ENCODE peak calls at places on chromosomes 11 and 22, in seven cellular contexts. X, A, S, T, G, Q and H are unnamed samples.

GRCh38 chr11:6531267-6531752 is 34.2 kb downstream of the DNHD1 start:
- DNase-seq in X (no peak), A (no peak), G (no peak), T (peak), S (peak), Q (peak), H (no peak)

GRCh38 chr11:46293066-46293465 is 15.6 kb downstream of the CREB3L1 start:
- DNase-seq in A (no peak), T (no peak), G (no peak), S (no peak), X (no peak), Q (no peak), H (no peak)

GRCh38 chr11:2928605-2929510 is at the start of gene PHLDA2:
- DNase-seq in S (peak), A (no peak), T (peak), Q (no peak), G (no peak), X (peak), H (peak)

GRCh38 chr22:19398680-19399079 is 32.9 kb downstream of the HIRA start:
- DNase-seq in S (no peak), T (no peak), Q (no peak), G (no peak), A (no peak), X (no peak), H (no peak)

GRCh38 chr22:50326959-50327710 is at the start of gene DENND6B:
- DNase-seq in X (peak), S (peak), A (peak), Q (peak), G (no peak), T (peak), H (peak)

GRCh38 chr22:46056169-46057041 is 79.4 kb upstream of the WNT7B start:
- DNase-seq in X (peak), G (no peak), A (peak), Q (no peak), T (no peak), S (no peak), H (peak)

GRCh38 chr11:14449302-14449714 is 50.3 kb downstream of the COPB1 start:
- DNase-seq in A (no peak), Q (no peak), X (no peak), T (no peak), G (no peak), S (peak), H (no peak)

GRCh38 chr11:67409261-67409666 is 5.4 kb downstream of the TBC1D10C start:
- DNase-seq in A (no peak), G (no peak), X (no peak), Q (no peak), T (no peak), S (no peak), H (no peak)

GRCh38 chr11:48051217-48051848 is 71.0 kb downstream of the PTPRJ start:
- DNase-seq in A (no peak), G (no peak), T (no peak), Q (no peak), S (no peak), X (no peak), H (no peak)

GRCh38 chr11:62400760-62401159 is 18.1 kb upstream of the SCGB1A1 start:
- DNase-seq in S (peak), Q (peak), T (peak), G (peak), X (peak), A (peak), H (peak)

GRCh38 chr22:47043835-47044721 is 281.6 kb downstream of the TBC1D22A start:
- DNase-seq in Q (no peak), G (no peak), T (no peak), S (no peak), X (peak), A (no peak), H (peak)

GRCh38 chr11:70743941-70744351 is 345.6 kb downstream of the CTTN start:
- DNase-seq in T (no peak), S (no peak), Q (no peak), A (no peak), G (no peak), X (no peak), H (no peak)

GRCh38 chr11:26730711-26731460 is 9.0 kb upstream of the SLC5A12 start:
- DNase-seq in T (no peak), S (peak), Q (no peak), A (no peak), X (no peak), G (no peak), H (no peak)

GRCh38 chr11:95577716-95578460 is 211.7 kb downstream of the FAM76B start:
- DNase-seq in S (peak), Q (no peak), T (no peak), G (no peak), A (no peak), X (no peak), H (no peak)

GRCh38 chr11:43833657-43834073 is 47.0 kb upstream of the ALKBH3 start:
- DNase-seq in A (no peak), Q (no peak), T (no peak), X (no peak), G (no peak), S (peak), H (no peak)

GRCh38 chr11:19866037-19866436 is 153.4 kb downstream of the NAV2 start:
- DNase-seq in A (no peak), Q (no peak), S (no peak), T (no peak), X (no peak), G (no peak), H (no peak)

GRCh38 chr11:15965562-15966250 is 390.6 kb downstream of the SOX6 start:
- DNase-seq in S (no peak), G (no peak), Q (no peak), A (no peak), X (no peak), T (no peak), H (no peak)

GRCh38 chr11:117704416-117705150 is 92.4 kb downstream of the DSCAML1 start:
- DNase-seq in S (no peak), Q (no peak), G (no peak), X (no peak), T (no peak), A (no peak), H (no peak)

GRCh38 chr11:45622861-45623260 is 42.6 kb downstream of the CHST1 start:
- DNase-seq in G (no peak), A (no peak), S (no peak), T (no peak), X (no peak), Q (no peak), H (no peak)

GRCh38 chr22:30325724-30326703 is 727 bp downstream of the TBC1D10A start:
- DNase-seq in A (no peak), G (no peak), X (peak), T (peak), Q (no peak), S (no peak), H (peak)

GRCh38 chr11:130671801-130672700 is 223.6 kb downstream of the ADAMTS15 start:
- DNase-seq in X (peak), A (no peak), S (peak), T (peak), G (peak), Q (peak), H (peak)

GRCh38 chr11:94655291-94655690 is 88.1 kb downstream of the PIWIL4 start:
- DNase-seq in T (no peak), Q (no peak), X (no peak), G (no peak), S (no peak), A (no peak), H (no peak)

GRCh38 chr11:14418801-14419417 is 59.9 kb upstream of the RRAS2 start:
- DNase-seq in G (no peak), X (no peak), A (no peak), S (no peak), T (no peak), Q (no peak), H (no peak)

GRCh38 chr11:95849087-95849825 is 59.0 kb downstream of the CEP57 start:
- DNase-seq in A (peak), S (peak), X (peak), T (peak), G (no peak), Q (peak), H (peak)

GRCh38 chr11:47941907-47942558 is 38.3 kb upstream of the PTPRJ start:
- DNase-seq in X (no peak), Q (no peak), G (no peak), S (no peak), T (no peak), A (no peak), H (no peak)

GRCh38 chr11:69646493-69647201 is 5.7 kb downstream of the CCND1 start:
- DNase-seq in Q (no peak), G (no peak), T (no peak), S (no peak), A (peak), X (no peak), H (no peak)

GRCh38 chr11:2955896-2956476 is 26.8 kb upstream of the PHLDA2 start:
- DNase-seq in S (no peak), Q (no peak), T (no peak), G (no peak), A (no peak), X (no peak), H (no peak)

DNA sequence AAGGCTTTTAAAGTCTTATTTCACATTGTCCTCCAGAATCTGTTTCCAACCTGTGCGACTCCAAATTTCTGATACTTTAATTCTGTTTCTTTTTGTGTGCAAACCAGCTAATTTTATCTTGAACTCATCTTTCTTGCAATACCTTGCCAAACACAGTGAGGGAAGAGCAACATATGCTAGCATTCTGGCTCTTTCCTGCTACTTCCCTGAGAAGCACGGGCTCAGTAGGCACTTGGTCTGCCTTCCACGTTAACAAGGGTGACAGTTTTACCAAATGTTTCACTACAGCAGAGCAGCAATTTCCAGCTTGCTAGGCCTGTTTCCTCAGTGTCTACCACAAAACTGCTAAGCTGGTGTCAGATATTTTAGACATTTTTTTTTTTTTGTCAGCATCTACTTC is 405.8 kb downstream of the NTM start:
- DNase-seq in X (no peak), T (no peak), G (no peak), S (no peak), Q (no peak), A (no peak), H (no peak)
- TF ChIP-seq CTCF in X (no peak), T (no peak), G (no peak), S (no peak), Q (no peak), A (no peak), H (no peak)

GRCh38 chr11:1690167-1691026 is 6.6 kb upstream of the KRTAP5-6 start:
- DNase-seq in G (no peak), A (no peak), Q (no peak), T (no peak), S (no peak), X (no peak), H (no peak)
- H3K4me3 ChIP-seq in G (no peak), A (no peak), Q (no peak), T (no peak), S (no peak), X (no peak), H (no peak)

GRCh38 chr11:78149646-78150045 is 10.2 kb upstream of the ALG8 start:
- DNase-seq in T (no peak), Q (peak), S (peak), X (no peak), G (no peak), A (no peak), H (no peak)
- TF ChIP-seq CTCF in T (no peak), Q (peak), S (peak), X (peak), G (peak), A (peak), H (peak)

DNA sequence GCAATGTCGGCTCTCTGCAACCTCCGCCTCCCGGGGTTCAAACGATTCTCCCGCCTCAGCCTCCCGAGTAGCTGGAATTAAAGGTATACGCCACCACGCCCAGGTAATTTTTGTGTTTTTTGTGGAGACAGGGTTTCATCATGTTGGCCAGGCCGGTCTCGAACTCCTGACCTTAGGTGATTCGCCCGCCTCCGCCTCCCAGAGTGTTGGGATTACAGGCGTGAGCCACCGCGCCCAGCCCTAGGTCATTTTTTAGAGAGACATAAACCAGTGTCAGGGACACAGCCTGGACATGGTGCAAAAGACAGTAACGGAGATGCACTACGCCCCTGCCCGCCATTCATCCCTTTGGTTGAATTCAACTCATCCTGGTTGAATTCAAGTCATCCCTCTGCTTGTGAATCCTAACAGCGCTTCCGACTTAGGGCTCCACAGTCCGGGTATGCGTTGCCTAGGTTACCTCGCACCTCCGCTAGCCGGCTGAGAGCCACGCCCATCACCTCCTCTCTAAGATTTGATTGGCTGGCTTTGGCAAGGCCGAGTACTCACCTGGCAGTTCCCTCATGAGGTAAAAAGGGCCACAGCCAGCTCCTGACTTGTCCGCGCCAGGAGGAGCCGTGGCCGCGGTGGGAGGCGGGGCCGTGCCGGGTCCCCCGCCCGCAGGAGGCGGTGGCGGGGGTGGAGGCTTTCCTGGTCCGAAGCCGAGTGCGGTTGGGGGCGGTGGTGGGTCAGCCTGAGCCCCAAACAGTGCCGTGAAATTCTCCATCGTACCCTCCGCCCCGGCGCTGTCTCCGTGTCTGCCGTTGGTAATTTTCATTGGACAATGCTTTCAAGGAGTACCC is at the start of gene MED19:
- DNase-seq in S (peak), Q (peak), G (peak), T (peak), X (peak), A (peak), H (peak)
- H3K4me3 ChIP-seq in S (peak), Q (peak), G (peak), T (peak), X (peak), A (peak), H (peak)

GRCh38 chr22:37028692-37029674 is 9.4 kb downstream of the MPST start:
- DNase-seq in T (no peak), G (no peak), Q (no peak), A (no peak), X (no peak), S (no peak), H (no peak)

GRCh38 chr22:37032535-37033460 is 13.3 kb downstream of the MPST start:
- DNase-seq in G (no peak), A (no peak), S (no peak), X (peak), Q (peak), T (no peak), H (no peak)

GRCh38 chr22:37030560-37031281 is 11.2 kb downstream of the MPST start:
- DNase-seq in G (no peak), A (no peak), X (no peak), T (no peak), Q (no peak), S (no peak), H (no peak)

GRCh38 chr22:37033605-37034430 is 14.3 kb downstream of the MPST start:
- DNase-seq in X (no peak), S (no peak), T (no peak), A (no peak), Q (no peak), G (no peak), H (no peak)

DNA sequence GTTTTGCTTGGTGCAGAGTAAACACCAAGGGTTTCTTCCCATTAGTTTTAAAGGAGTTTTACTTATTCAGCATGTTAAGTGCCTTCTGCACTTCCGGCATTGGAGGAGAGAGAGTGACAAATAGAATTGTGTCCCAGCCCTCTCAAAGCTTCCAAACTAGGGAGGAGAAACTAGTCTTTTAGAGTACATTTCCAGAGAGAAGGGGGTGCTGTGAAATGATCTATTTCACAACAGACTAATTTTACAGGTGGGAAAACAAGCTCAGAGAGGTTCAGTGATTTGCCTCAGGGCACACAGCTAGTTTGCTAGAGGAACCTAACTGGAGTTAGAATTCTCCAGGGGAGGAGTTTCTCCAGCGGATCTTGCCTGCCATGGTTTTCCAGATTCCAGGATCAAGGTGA is 12.6 kb downstream of the MPST start:
- DNase-seq in S (no peak), A (no peak), G (no peak), T (no peak), Q (no peak), X (no peak), H (no peak)
- TF ChIP-seq CTCF in S (no peak), A (no peak), G (no peak), T (no peak), Q (no peak), X (no peak), H (no peak)